ENCODE peak calls at places on chromosomes 12 and 14, in four cellular contexts. C is lower leg skin, Q is tibial nerve, P is Peyer's patch. B is an unnamed sample.

GRCh38 chr12:54413284-54414190 is 5.5 kb downstream of the ITGA5 start:
- DNase-seq in P (peak), Q (no peak), C (peak), B (no peak)

GRCh38 chr12:27083861-27084271 is 1.5 kb upstream of the C12orf71 start:
- DNase-seq in Q (no peak), P (no peak), C (no peak), B (peak)

GRCh38 chr12:71268598-71268997 is 110.8 kb upstream of the TSPAN8 start:
- DNase-seq in Q (no peak), C (no peak), P (no peak), B (no peak)

GRCh38 chr12:29148958-29149690 is at the start of gene FAR2:
- DNase-seq in P (no peak), Q (no peak), C (no peak), B (peak)

GRCh38 chr14:87989613-87990299 is 3.2 kb downstream of the GALC start:
- DNase-seq in P (no peak), Q (no peak), C (no peak), B (no peak)

GRCh38 chr14:65961004-65961403 is 525.2 kb upstream of the CCDC196 start:
- DNase-seq in Q (no peak), P (no peak), C (no peak), B (peak)

GRCh38 chr14:38758661-38759060 is 344.4 kb downstream of the SEC23A start:
- DNase-seq in C (no peak), P (no peak), Q (no peak), B (no peak)

GRCh38 chr12:104354167-104354867 is 50.8 kb downstream of the EID3 start:
- DNase-seq in Q (no peak), C (no peak), P (no peak), B (no peak)

GRCh38 chr12:124684496-124684895 is 117.1 kb upstream of the NCOR2 start:
- DNase-seq in Q (peak), P (no peak), C (no peak), B (no peak)

GRCh38 chr12:39071611-39072010 is 166.2 kb upstream of the CPNE8 start:
- DNase-seq in Q (no peak), C (no peak), P (no peak), B (no peak)

GRCh38 chr12:15592934-15593333 is 196.3 kb downstream of the EPS8 start:
- DNase-seq in P (no peak), C (no peak), Q (no peak), B (peak)

GRCh38 chr12:63353559-63353958 is 202.6 kb upstream of the AVPR1A start:
- DNase-seq in P (no peak), C (no peak), Q (no peak), B (peak)

GRCh38 chr12:91007531-91008290 is 2.9 kb upstream of the EPYC start:
- DNase-seq in P (no peak), Q (no peak), C (no peak), B (no peak)

GRCh38 chr12:5262450-5262849 is 169.5 kb upstream of the NTF3 start:
- DNase-seq in P (no peak), C (no peak), Q (no peak), B (no peak)

GRCh38 chr12:51379571-51379970 is 11.6 kb downstream of the GALNT6 start:
- DNase-seq in Q (no peak), P (no peak), C (no peak), B (no peak)

GRCh38 chr14:103879570-103880333 is 32.4 kb upstream of the PPP1R13B start:
- DNase-seq in P (no peak), C (no peak), Q (no peak), B (no peak)

GRCh38 chr12:53950441-53950781 is 4.3 kb upstream of the HOXC12 start:
- DNase-seq in P (no peak), C (no peak), Q (no peak), B (no peak)

GRCh38 chr12:22627351-22627750 is 2.4 kb downstream of the ETNK1 start:
- DNase-seq in Q (no peak), C (no peak), P (no peak), B (no peak)

GRCh38 chr12:48061943-48062719 is 43.7 kb downstream of the SENP1 start:
- DNase-seq in Q (no peak), C (no peak), P (no peak), B (no peak)

GRCh38 chr12:69468237-69469026 is 1.8 kb upstream of the FRS2 start:
- DNase-seq in P (no peak), Q (no peak), C (no peak), B (peak)

GRCh38 chr14:54299393-54300363 is 97.1 kb upstream of the CDKN3 start:
- DNase-seq in P (no peak), Q (no peak), C (no peak), B (peak)

GRCh38 chr12:28424965-28425364 is 234.7 kb downstream of the CCDC91 start:
- DNase-seq in Q (no peak), C (no peak), P (no peak), B (peak)

GRCh38 chr12:59780605-59781135 is 184.8 kb downstream of the SLC16A7 start:
- DNase-seq in C (no peak), P (no peak), Q (no peak), B (peak)
- TF ChIP-seq CTCF in C (no peak), P (peak), Q (no peak), B (peak)

GRCh38 chr12:132291402-132292175 is 37.8 kb downstream of the GALNT9 start:
- DNase-seq in Q (no peak), C (no peak), P (no peak), B (no peak)
- TF ChIP-seq CTCF in Q (no peak), C (no peak), P (no peak), B (no peak)

DNA sequence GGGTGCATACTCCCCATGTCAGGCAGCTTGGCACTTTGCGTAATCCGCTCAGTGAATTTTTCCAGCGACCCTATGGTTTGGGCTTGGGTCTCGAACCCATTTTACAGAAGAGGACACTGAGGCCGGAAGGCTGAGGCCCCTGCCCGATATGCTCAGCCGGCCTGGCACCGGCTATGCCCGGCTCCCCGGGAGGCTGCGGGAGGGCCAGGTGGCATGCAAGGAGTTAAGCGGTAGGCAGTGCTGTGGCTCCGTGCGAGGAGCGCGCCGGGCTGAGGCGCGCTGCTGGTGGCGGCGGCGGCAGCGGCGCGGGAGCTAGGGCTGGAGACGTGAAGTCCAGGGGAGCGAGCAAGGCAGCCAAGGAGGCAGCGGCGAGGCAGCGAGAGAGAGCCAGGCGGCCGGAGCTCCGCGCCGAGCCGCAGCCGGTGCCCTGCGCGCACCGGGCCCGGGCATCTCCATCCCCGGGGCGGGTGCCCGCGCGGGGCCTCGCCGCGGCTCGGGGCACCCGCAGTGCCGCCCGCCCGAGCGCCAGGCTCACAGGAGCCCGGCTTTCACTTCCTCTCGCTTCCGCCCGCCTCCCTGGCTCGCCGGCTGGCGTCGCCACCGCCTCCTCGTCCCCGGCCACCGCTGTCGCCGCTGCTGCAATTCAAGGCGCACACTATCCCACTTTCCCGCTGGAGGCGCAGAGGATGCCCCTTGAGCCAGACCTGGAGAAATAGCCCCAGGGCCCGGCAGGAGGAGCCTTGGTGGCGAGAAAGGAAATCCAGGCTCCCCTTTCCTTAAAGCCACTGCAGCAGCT is at the start of gene WSCD2:
- DNase-seq in P (peak), C (peak), Q (peak), B (no peak)
- TF ChIP-seq CTCF in P (no peak), C (no peak), Q (peak), B (no peak)

DNA sequence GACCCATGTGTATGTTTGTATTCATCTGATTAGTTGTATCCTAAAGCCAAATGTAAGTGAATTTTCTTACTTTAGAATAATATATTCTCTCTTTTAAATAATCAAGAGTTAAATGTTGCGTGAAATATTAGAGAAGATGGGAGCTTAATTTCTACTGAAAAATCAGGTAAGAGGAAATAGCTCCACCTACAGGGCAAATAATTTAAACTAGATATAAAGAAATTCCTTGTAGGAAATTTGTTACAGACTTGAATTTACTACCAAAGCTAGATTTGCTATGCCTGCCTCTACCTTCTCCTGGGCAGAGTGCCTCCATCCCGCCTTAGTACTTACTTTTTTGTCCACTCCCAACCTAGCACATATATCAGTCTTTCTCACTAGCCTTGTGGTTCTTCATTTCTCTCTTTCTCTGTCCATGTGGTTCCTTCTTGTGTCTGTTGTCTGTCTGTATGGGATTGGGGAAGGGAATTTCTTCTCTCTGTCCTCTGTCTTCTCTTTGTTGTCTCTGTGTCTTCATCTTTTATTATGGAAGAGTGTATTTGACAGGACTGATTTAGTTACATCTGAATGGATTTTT is 44.7 kb downstream of the PALS1 start:
- DNase-seq in C (no peak), P (no peak), Q (no peak), B (peak)
- TF ChIP-seq CTCF in C (no peak), P (peak), Q (peak), B (peak)

GRCh38 chr14:94144765-94145164 is 15.4 kb upstream of the IFI27L2 start:
- DNase-seq in P (no peak), C (no peak), Q (no peak), B (no peak)

GRCh38 chr14:94142247-94142646 is 12.8 kb upstream of the IFI27L2 start:
- DNase-seq in C (no peak), P (no peak), Q (no peak), B (no peak)

GRCh38 chr14:94142836-94143235 is 13.4 kb upstream of the IFI27L2 start:
- DNase-seq in Q (no peak), C (no peak), P (no peak), B (no peak)

GRCh38 chr14:94143711-94144110 is 14.3 kb upstream of the IFI27L2 start:
- DNase-seq in Q (no peak), C (no peak), P (no peak), B (no peak)

DNA sequence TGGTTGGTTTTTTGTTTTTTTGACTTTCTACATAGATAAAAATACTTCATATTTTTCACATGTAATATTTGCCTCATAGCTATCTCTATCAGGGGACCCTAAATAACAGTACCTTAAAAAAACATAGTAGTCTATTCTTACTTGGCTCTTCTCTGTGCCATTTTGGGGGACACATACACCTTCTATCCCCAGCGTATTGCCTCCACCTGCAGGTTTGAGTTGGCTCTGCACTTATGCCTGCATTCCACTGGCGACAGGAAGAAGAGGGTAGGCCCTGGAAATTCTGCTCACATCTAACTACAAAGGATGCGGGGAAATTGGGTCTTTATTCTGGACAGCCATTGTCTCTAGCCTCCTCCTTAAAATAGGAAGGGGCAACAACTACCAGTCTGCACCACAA is 13.8 kb upstream of the IFI27L2 start:
- DNase-seq in Q (no peak), C (no peak), P (no peak), B (no peak)
- TF ChIP-seq CTCF in Q (no peak), C (no peak), P (no peak), B (peak)

GRCh38 chr12:105378821-105379400 is 48.4 kb downstream of the C12orf75 start:
- DNase-seq in P (no peak), Q (no peak), C (no peak), B (peak)
- TF ChIP-seq CTCF in P (peak), Q (no peak), C (no peak), B (peak)

GRCh38 chr12:55704824-55705780 is 2.6 kb downstream of the ITGA7 start:
- DNase-seq in Q (no peak), C (no peak), P (no peak), B (no peak)

GRCh38 chr12:55706840-55707671 is 648 bp downstream of the ITGA7 start:
- DNase-seq in Q (no peak), P (no peak), C (no peak), B (no peak)

GRCh38 chr12:55703976-55704761 is 3.5 kb downstream of the ITGA7 start:
- DNase-seq in P (no peak), C (no peak), Q (no peak), B (no peak)

GRCh38 chr12:55707841-55708694 is at the start of gene ITGA7:
- DNase-seq in P (peak), C (no peak), Q (no peak), B (no peak)

DNA sequence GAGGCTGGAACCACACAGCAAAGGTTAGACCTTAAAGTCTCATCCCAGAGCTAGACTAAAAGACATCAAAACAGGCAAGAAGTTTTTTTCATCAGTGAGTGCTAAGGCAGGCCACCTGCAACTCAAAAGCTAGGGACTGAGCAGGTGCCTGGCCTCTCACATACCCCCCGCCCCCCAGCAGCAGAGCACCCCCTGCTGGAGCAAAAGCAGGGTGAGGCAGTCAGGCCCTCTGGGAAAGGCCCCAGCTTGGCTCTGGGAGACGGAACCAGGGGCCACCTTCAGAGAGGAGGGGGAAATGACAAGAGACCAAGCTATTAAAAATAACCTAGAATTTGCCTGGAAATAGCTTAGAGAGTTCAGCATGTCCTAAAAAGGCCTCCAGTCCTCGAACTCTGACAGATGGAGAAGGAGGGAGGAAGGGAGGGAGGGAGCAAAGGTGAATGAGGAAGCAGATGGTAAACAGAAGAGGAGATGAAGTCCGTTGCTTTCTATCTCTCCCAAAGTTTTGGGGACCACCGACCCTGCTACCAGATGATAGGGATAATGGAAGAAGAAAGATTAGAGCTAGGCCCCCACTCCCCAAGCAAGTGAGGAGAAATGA is 1.8 kb downstream of the ITGA7 start:
- DNase-seq in C (no peak), Q (no peak), P (no peak), B (no peak)
- TF ChIP-seq CTCF in C (no peak), Q (peak), P (peak), B (peak)

B was measured in fibroblast of mammary gland.